ENCODE peak calls at places on chromosomes 13 and 19, in seven cellular contexts. One of them, this sample, is unnamed.

GRCh38 chr19:53981408-53981998 is 9.9 kb upstream of the CACNG6 start:
- DNase-seq in NCI-H1105: no peak
- DNase-seq in CD4-positive, CD25-positive, alpha-beta regulatory T cell: no peak
- DNase-seq in activated naive CD4-positive, alpha-beta T cell treated with Interleukin-2 at 50 U/mL for 16 hours: no peak
- DNase-seq in LoVo: no peak
- DNase-seq in neuronal stem cell: no peak
- DNase-seq in caudate nucleus: no peak
- DNase-seq in this sample: no peak

GRCh38 chr13:104487006-104487405 is 1420.8 kb upstream of the SLC10A2 start:
- DNase-seq in LoVo: no peak
- DNase-seq in caudate nucleus: no peak
- DNase-seq in neuronal stem cell: no peak
- DNase-seq in activated naive CD4-positive, alpha-beta T cell treated with Interleukin-2 at 50 U/mL for 16 hours: no peak
- DNase-seq in NCI-H1105: no peak
- DNase-seq in CD4-positive, CD25-positive, alpha-beta regulatory T cell: no peak
- DNase-seq in this sample: no peak

GRCh38 chr13:90403330-90404082 is 944.0 kb upstream of the MIR17HG start:
- DNase-seq in NCI-H1105: no peak
- DNase-seq in activated naive CD4-positive, alpha-beta T cell treated with Interleukin-2 at 50 U/mL for 16 hours: no peak
- DNase-seq in LoVo: no peak
- DNase-seq in neuronal stem cell: no peak
- DNase-seq in CD4-positive, CD25-positive, alpha-beta regulatory T cell: no peak
- DNase-seq in caudate nucleus: no peak
- DNase-seq in this sample: no peak

GRCh38 chr13:101916108-101916757 is 463.8 kb downstream of the ITGBL1 start:
- DNase-seq in caudate nucleus: no peak
- DNase-seq in CD4-positive, CD25-positive, alpha-beta regulatory T cell: no peak
- DNase-seq in NCI-H1105: peak
- DNase-seq in activated naive CD4-positive, alpha-beta T cell treated with Interleukin-2 at 50 U/mL for 16 hours: no peak
- DNase-seq in neuronal stem cell: peak
- DNase-seq in LoVo: no peak
- DNase-seq in this sample: no peak

GRCh38 chr19:18340237-18340989 is at the start of gene PGPEP1:
- DNase-seq in LoVo: peak
- DNase-seq in CD4-positive, CD25-positive, alpha-beta regulatory T cell: peak
- DNase-seq in activated naive CD4-positive, alpha-beta T cell treated with Interleukin-2 at 50 U/mL for 16 hours: peak
- DNase-seq in neuronal stem cell: peak
- DNase-seq in caudate nucleus: no peak
- DNase-seq in NCI-H1105: peak
- DNase-seq in this sample: peak

GRCh38 chr19:33622505-33622808 is 704 bp downstream of the CHST8 start:
- DNase-seq in caudate nucleus: no peak
- DNase-seq in CD4-positive, CD25-positive, alpha-beta regulatory T cell: no peak
- DNase-seq in LoVo: no peak
- DNase-seq in activated naive CD4-positive, alpha-beta T cell treated with Interleukin-2 at 50 U/mL for 16 hours: no peak
- DNase-seq in neuronal stem cell: peak
- DNase-seq in NCI-H1105: no peak
- DNase-seq in this sample: no peak

GRCh38 chr13:40109324-40109958 is 454.0 kb downstream of the COG6 start:
- DNase-seq in neuronal stem cell: no peak
- DNase-seq in caudate nucleus: no peak
- DNase-seq in CD4-positive, CD25-positive, alpha-beta regulatory T cell: no peak
- DNase-seq in activated naive CD4-positive, alpha-beta T cell treated with Interleukin-2 at 50 U/mL for 16 hours: no peak
- DNase-seq in LoVo: no peak
- DNase-seq in NCI-H1105: no peak
- DNase-seq in this sample: no peak

GRCh38 chr13:49584771-49585182 is 581 bp downstream of the RCBTB1 start:
- DNase-seq in LoVo: no peak
- DNase-seq in NCI-H1105: no peak
- DNase-seq in neuronal stem cell: peak
- DNase-seq in caudate nucleus: no peak
- DNase-seq in activated naive CD4-positive, alpha-beta T cell treated with Interleukin-2 at 50 U/mL for 16 hours: no peak
- DNase-seq in CD4-positive, CD25-positive, alpha-beta regulatory T cell: no peak
- DNase-seq in this sample: no peak

GRCh38 chr13:106143930-106144709 is 391.3 kb downstream of the EFNB2 start:
- DNase-seq in neuronal stem cell: no peak
- DNase-seq in caudate nucleus: no peak
- DNase-seq in CD4-positive, CD25-positive, alpha-beta regulatory T cell: no peak
- DNase-seq in activated naive CD4-positive, alpha-beta T cell treated with Interleukin-2 at 50 U/mL for 16 hours: no peak
- DNase-seq in LoVo: peak
- DNase-seq in NCI-H1105: peak
- DNase-seq in this sample: no peak

GRCh38 chr19:49422407-49423277 is 599 bp downstream of the PTH2 start:
- DNase-seq in neuronal stem cell: peak
- DNase-seq in NCI-H1105: peak
- DNase-seq in activated naive CD4-positive, alpha-beta T cell treated with Interleukin-2 at 50 U/mL for 16 hours: peak
- DNase-seq in caudate nucleus: no peak
- DNase-seq in CD4-positive, CD25-positive, alpha-beta regulatory T cell: no peak
- DNase-seq in LoVo: no peak
- DNase-seq in this sample: peak

GRCh38 chr19:42198676-42199439 is 18.6 kb downstream of the DEDD2 start:
- DNase-seq in CD4-positive, CD25-positive, alpha-beta regulatory T cell: peak
- DNase-seq in NCI-H1105: no peak
- DNase-seq in LoVo: no peak
- DNase-seq in neuronal stem cell: no peak
- DNase-seq in activated naive CD4-positive, alpha-beta T cell treated with Interleukin-2 at 50 U/mL for 16 hours: peak
- DNase-seq in caudate nucleus: no peak
- DNase-seq in this sample: peak

GRCh38 chr13:43021926-43022670 is 1.3 kb upstream of the DNAJC15 start:
- DNase-seq in LoVo: no peak
- DNase-seq in activated naive CD4-positive, alpha-beta T cell treated with Interleukin-2 at 50 U/mL for 16 hours: no peak
- DNase-seq in caudate nucleus: no peak
- DNase-seq in neuronal stem cell: no peak
- DNase-seq in NCI-H1105: no peak
- DNase-seq in CD4-positive, CD25-positive, alpha-beta regulatory T cell: no peak
- DNase-seq in this sample: no peak

GRCh38 chr13:113742000-113742441 is 17.0 kb upstream of the TMEM255B start:
- DNase-seq in caudate nucleus: no peak
- DNase-seq in CD4-positive, CD25-positive, alpha-beta regulatory T cell: no peak
- DNase-seq in LoVo: peak
- DNase-seq in neuronal stem cell: no peak
- DNase-seq in activated naive CD4-positive, alpha-beta T cell treated with Interleukin-2 at 50 U/mL for 16 hours: no peak
- DNase-seq in NCI-H1105: no peak
- DNase-seq in this sample: peak

GRCh38 chr13:87355451-87355850 is 315.7 kb upstream of the SLITRK5 start:
- DNase-seq in neuronal stem cell: no peak
- DNase-seq in CD4-positive, CD25-positive, alpha-beta regulatory T cell: no peak
- DNase-seq in activated naive CD4-positive, alpha-beta T cell treated with Interleukin-2 at 50 U/mL for 16 hours: no peak
- DNase-seq in LoVo: no peak
- DNase-seq in NCI-H1105: no peak
- DNase-seq in caudate nucleus: no peak
- DNase-seq in this sample: no peak

GRCh38 chr13:34767778-34768177 is 174.3 kb upstream of the NBEA start:
- DNase-seq in NCI-H1105: no peak
- DNase-seq in LoVo: no peak
- DNase-seq in neuronal stem cell: no peak
- DNase-seq in CD4-positive, CD25-positive, alpha-beta regulatory T cell: no peak
- DNase-seq in activated naive CD4-positive, alpha-beta T cell treated with Interleukin-2 at 50 U/mL for 16 hours: no peak
- DNase-seq in caudate nucleus: no peak
- DNase-seq in this sample: no peak

GRCh38 chr13:100363874-100364273 is 224.7 kb downstream of the GGACT start:
- DNase-seq in NCI-H1105: no peak
- DNase-seq in neuronal stem cell: no peak
- DNase-seq in activated naive CD4-positive, alpha-beta T cell treated with Interleukin-2 at 50 U/mL for 16 hours: no peak
- DNase-seq in LoVo: peak
- DNase-seq in caudate nucleus: no peak
- DNase-seq in CD4-positive, CD25-positive, alpha-beta regulatory T cell: no peak
- DNase-seq in this sample: no peak

GRCh38 chr19:7925171-7925837 is 631 bp downstream of the CTXN1 start:
- DNase-seq in caudate nucleus: no peak
- DNase-seq in NCI-H1105: peak
- DNase-seq in neuronal stem cell: peak
- DNase-seq in activated naive CD4-positive, alpha-beta T cell treated with Interleukin-2 at 50 U/mL for 16 hours: peak
- DNase-seq in LoVo: peak
- DNase-seq in CD4-positive, CD25-positive, alpha-beta regulatory T cell: peak
- DNase-seq in this sample: peak

GRCh38 chr19:42596391-42597071 is 1.8 kb upstream of the CEACAM8 start:
- DNase-seq in neuronal stem cell: peak
- DNase-seq in activated naive CD4-positive, alpha-beta T cell treated with Interleukin-2 at 50 U/mL for 16 hours: peak
- DNase-seq in caudate nucleus: no peak
- DNase-seq in NCI-H1105: no peak
- DNase-seq in LoVo: peak
- DNase-seq in CD4-positive, CD25-positive, alpha-beta regulatory T cell: peak
- DNase-seq in this sample: peak

GRCh38 chr13:97018029-97018819 is 23.9 kb upstream of the OXGR1 start:
- DNase-seq in activated naive CD4-positive, alpha-beta T cell treated with Interleukin-2 at 50 U/mL for 16 hours: peak
- DNase-seq in caudate nucleus: no peak
- DNase-seq in NCI-H1105: no peak
- DNase-seq in LoVo: peak
- DNase-seq in CD4-positive, CD25-positive, alpha-beta regulatory T cell: peak
- DNase-seq in neuronal stem cell: no peak
- DNase-seq in this sample: peak

GRCh38 chr13:101289764-101290163 is 126.5 kb downstream of the NALCN start:
- DNase-seq in caudate nucleus: no peak
- DNase-seq in NCI-H1105: peak
- DNase-seq in LoVo: no peak
- DNase-seq in neuronal stem cell: peak
- DNase-seq in activated naive CD4-positive, alpha-beta T cell treated with Interleukin-2 at 50 U/mL for 16 hours: no peak
- DNase-seq in CD4-positive, CD25-positive, alpha-beta regulatory T cell: no peak
- DNase-seq in this sample: no peak

GRCh38 chr19:32977269-32977668 is 5.2 kb downstream of the FAAP24 start:
- DNase-seq in CD4-positive, CD25-positive, alpha-beta regulatory T cell: no peak
- DNase-seq in LoVo: no peak
- DNase-seq in neuronal stem cell: no peak
- DNase-seq in NCI-H1105: no peak
- DNase-seq in activated naive CD4-positive, alpha-beta T cell treated with Interleukin-2 at 50 U/mL for 16 hours: no peak
- DNase-seq in caudate nucleus: no peak
- DNase-seq in this sample: no peak

GRCh38 chr19:17405250-17406038 is at the start of gene BST2:
- DNase-seq in LoVo: peak
- DNase-seq in activated naive CD4-positive, alpha-beta T cell treated with Interleukin-2 at 50 U/mL for 16 hours: peak
- DNase-seq in NCI-H1105: no peak
- DNase-seq in caudate nucleus: no peak
- DNase-seq in CD4-positive, CD25-positive, alpha-beta regulatory T cell: peak
- DNase-seq in neuronal stem cell: no peak
- DNase-seq in this sample: peak

GRCh38 chr19:10289836-10290438 is at the start of gene ICAM5:
- DNase-seq in CD4-positive, CD25-positive, alpha-beta regulatory T cell: no peak
- DNase-seq in neuronal stem cell: no peak
- DNase-seq in NCI-H1105: peak
- DNase-seq in activated naive CD4-positive, alpha-beta T cell treated with Interleukin-2 at 50 U/mL for 16 hours: peak
- DNase-seq in caudate nucleus: no peak
- DNase-seq in LoVo: no peak
- DNase-seq in this sample: peak

GRCh38 chr19:35555301-35556005 is 8.0 kb downstream of the ATP4A start:
- DNase-seq in neuronal stem cell: peak
- DNase-seq in caudate nucleus: no peak
- DNase-seq in CD4-positive, CD25-positive, alpha-beta regulatory T cell: no peak
- DNase-seq in NCI-H1105: no peak
- DNase-seq in activated naive CD4-positive, alpha-beta T cell treated with Interleukin-2 at 50 U/mL for 16 hours: no peak
- DNase-seq in LoVo: peak
- DNase-seq in this sample: no peak

GRCh38 chr13:99275093-99275469 is 16.9 kb upstream of the GPR18 start:
- DNase-seq in neuronal stem cell: no peak
- DNase-seq in LoVo: no peak
- DNase-seq in caudate nucleus: no peak
- DNase-seq in activated naive CD4-positive, alpha-beta T cell treated with Interleukin-2 at 50 U/mL for 16 hours: peak
- DNase-seq in NCI-H1105: no peak
- DNase-seq in CD4-positive, CD25-positive, alpha-beta regulatory T cell: no peak
- DNase-seq in this sample: peak

GRCh38 chr19:52942371-52943133 is 19.3 kb upstream of the ZNF888 start:
- DNase-seq in NCI-H1105: peak
- DNase-seq in neuronal stem cell: peak
- DNase-seq in caudate nucleus: peak
- DNase-seq in activated naive CD4-positive, alpha-beta T cell treated with Interleukin-2 at 50 U/mL for 16 hours: peak
- DNase-seq in LoVo: peak
- DNase-seq in CD4-positive, CD25-positive, alpha-beta regulatory T cell: peak
- DNase-seq in this sample: peak

GRCh38 chr13:101757446-101758039 is 305.1 kb downstream of the ITGBL1 start:
- DNase-seq in LoVo: peak
- DNase-seq in neuronal stem cell: no peak
- DNase-seq in NCI-H1105: peak
- DNase-seq in CD4-positive, CD25-positive, alpha-beta regulatory T cell: peak
- DNase-seq in activated naive CD4-positive, alpha-beta T cell treated with Interleukin-2 at 50 U/mL for 16 hours: no peak
- DNase-seq in caudate nucleus: no peak
- DNase-seq in this sample: no peak

GRCh38 chr19:30083125-30083681 is 141.2 kb downstream of the URI1 start:
- DNase-seq in NCI-H1105: no peak
- DNase-seq in neuronal stem cell: no peak
- DNase-seq in caudate nucleus: no peak
- DNase-seq in CD4-positive, CD25-positive, alpha-beta regulatory T cell: no peak
- DNase-seq in LoVo: no peak
- DNase-seq in activated naive CD4-positive, alpha-beta T cell treated with Interleukin-2 at 50 U/mL for 16 hours: no peak
- DNase-seq in this sample: no peak

GRCh38 chr13:20125129-20125782 is 35.6 kb downstream of the GJA3 start:
- DNase-seq in neuronal stem cell: no peak
- DNase-seq in LoVo: no peak
- DNase-seq in CD4-positive, CD25-positive, alpha-beta regulatory T cell: no peak
- DNase-seq in caudate nucleus: no peak
- DNase-seq in NCI-H1105: no peak
- DNase-seq in activated naive CD4-positive, alpha-beta T cell treated with Interleukin-2 at 50 U/mL for 16 hours: no peak
- DNase-seq in this sample: no peak

GRCh38 chr13:44188257-44188656 is 185.4 kb upstream of the SERP2 start:
- DNase-seq in NCI-H1105: no peak
- DNase-seq in LoVo: peak
- DNase-seq in activated naive CD4-positive, alpha-beta T cell treated with Interleukin-2 at 50 U/mL for 16 hours: no peak
- DNase-seq in caudate nucleus: no peak
- DNase-seq in neuronal stem cell: no peak
- DNase-seq in CD4-positive, CD25-positive, alpha-beta regulatory T cell: no peak
- DNase-seq in this sample: no peak

GRCh38 chr19:48206402-48207093 is 36.1 kb downstream of the ZSWIM9 start:
- DNase-seq in activated naive CD4-positive, alpha-beta T cell treated with Interleukin-2 at 50 U/mL for 16 hours: no peak
- DNase-seq in LoVo: no peak
- DNase-seq in caudate nucleus: no peak
- DNase-seq in CD4-positive, CD25-positive, alpha-beta regulatory T cell: no peak
- DNase-seq in neuronal stem cell: no peak
- DNase-seq in NCI-H1105: no peak
- DNase-seq in this sample: no peak

GRCh38 chr13:23755040-23755439 is 134.2 kb downstream of the MIPEP start:
- DNase-seq in caudate nucleus: no peak
- DNase-seq in neuronal stem cell: no peak
- DNase-seq in activated naive CD4-positive, alpha-beta T cell treated with Interleukin-2 at 50 U/mL for 16 hours: no peak
- DNase-seq in LoVo: no peak
- DNase-seq in NCI-H1105: no peak
- DNase-seq in CD4-positive, CD25-positive, alpha-beta regulatory T cell: no peak
- DNase-seq in this sample: no peak

GRCh38 chr13:20351279-20352022 is 119.3 kb upstream of the GJB6 start:
- DNase-seq in CD4-positive, CD25-positive, alpha-beta regulatory T cell: no peak
- DNase-seq in caudate nucleus: no peak
- DNase-seq in NCI-H1105: no peak
- DNase-seq in LoVo: peak
- DNase-seq in neuronal stem cell: no peak
- DNase-seq in activated naive CD4-positive, alpha-beta T cell treated with Interleukin-2 at 50 U/mL for 16 hours: no peak
- DNase-seq in this sample: no peak

GRCh38 chr19:16200038-16200775 is 2.5 kb downstream of the AP1M1 start:
- DNase-seq in LoVo: no peak
- DNase-seq in neuronal stem cell: no peak
- DNase-seq in activated naive CD4-positive, alpha-beta T cell treated with Interleukin-2 at 50 U/mL for 16 hours: no peak
- DNase-seq in NCI-H1105: no peak
- DNase-seq in CD4-positive, CD25-positive, alpha-beta regulatory T cell: no peak
- DNase-seq in caudate nucleus: no peak
- DNase-seq in this sample: peak

GRCh38 chr19:32543107-32543900 is 37.7 kb upstream of the PDCD5 start:
- DNase-seq in neuronal stem cell: no peak
- DNase-seq in LoVo: peak
- DNase-seq in activated naive CD4-positive, alpha-beta T cell treated with Interleukin-2 at 50 U/mL for 16 hours: no peak
- DNase-seq in caudate nucleus: no peak
- DNase-seq in CD4-positive, CD25-positive, alpha-beta regulatory T cell: no peak
- DNase-seq in NCI-H1105: no peak
- DNase-seq in this sample: no peak

GRCh38 chr13:107866666-107867623 is 348.4 kb downstream of the LIG4 start:
- DNase-seq in NCI-H1105: peak
- DNase-seq in caudate nucleus: no peak
- DNase-seq in LoVo: no peak
- DNase-seq in activated naive CD4-positive, alpha-beta T cell treated with Interleukin-2 at 50 U/mL for 16 hours: no peak
- DNase-seq in CD4-positive, CD25-positive, alpha-beta regulatory T cell: no peak
- DNase-seq in neuronal stem cell: peak
- DNase-seq in this sample: no peak

This sample was measured in activated CD4-positive, alpha-beta memory T cell treated with anti-CD3 and anti-CD28 coated beads, Interleukin-2, amount 10 ng/mL, durations not matched to agents 7 days and 5 days.